ENCODE peak calls at places on chromosomes 12 and 14, in six cellular contexts. M, P, B, T, S and K are unnamed samples.

GRCh38 chr14:83706555-83706954 is 1823.4 kb upstream of the FLRT2 start:
- DNase-seq in M (no peak), P (no peak), B (no peak), T (no peak), S (peak; percentile 9), K (no peak)

GRCh38 chr14:99273025-99273723 is 1.2 kb upstream of the BCL11B start:
- DNase-seq in M (peak; percentile 23), P (no peak), B (peak; percentile 78), T (no peak), S (no peak), K (no peak)

GRCh38 chr12:51475543-51475942 is 50.9 kb downstream of the SLC4A8 start:
- DNase-seq in M (no peak), P (no peak), B (no peak), T (no peak), S (no peak), K (no peak)

GRCh38 chr12:50764116-50764860 is 387 bp downstream of the ATF1 start:
- DNase-seq in M (peak; percentile 87), P (peak; percentile 47), B (no peak), T (peak; percentile 76), S (peak; percentile 9), K (no peak)

GRCh38 chr14:105173901-105174894 is 5.6 kb upstream of the JAG2 start:
- DNase-seq in M (no peak), P (no peak), B (no peak), T (peak; percentile 42), S (no peak), K (peak; percentile 53)

GRCh38 chr14:50607181-50607580 is 47.2 kb downstream of the ATL1 start:
- DNase-seq in M (no peak), P (no peak), B (no peak), T (no peak), S (peak; percentile 53), K (no peak)

GRCh38 chr14:30223385-30223785 is 295.7 kb upstream of the PRKD1 start:
- DNase-seq in M (no peak), P (no peak), B (peak; percentile 72), T (no peak), S (peak; percentile 56), K (no peak)

GRCh38 chr12:98725481-98726247 is 80.6 kb downstream of the APAF1 start:
- DNase-seq in M (peak; percentile 16), P (no peak), B (peak; percentile 43), T (no peak), S (peak; percentile 46), K (peak; percentile 26)

GRCh38 chr12:5247144-5247543 is 184.8 kb upstream of the NTF3 start:
- DNase-seq in M (no peak), P (no peak), B (no peak), T (no peak), S (no peak), K (no peak)

GRCh38 chr12:1083086-1083887 is 92.3 kb downstream of the ERC1 start:
- DNase-seq in M (no peak), P (no peak), B (no peak), T (no peak), S (no peak), K (no peak)

GRCh38 chr12:109547286-109547685 is 26.0 kb downstream of the MMAB start:
- DNase-seq in M (no peak), P (no peak), B (no peak), T (no peak), S (no peak), K (no peak)

GRCh38 chr14:75794615-75795038 is 133.6 kb downstream of the TTLL5 start:
- DNase-seq in M (no peak), P (no peak), B (peak; percentile 66), T (no peak), S (peak; percentile 40), K (no peak)

GRCh38 chr12:122094261-122094734 is 15.7 kb downstream of the MLXIP start:
- DNase-seq in M (no peak), P (no peak), B (no peak), T (no peak), S (no peak), K (no peak)

GRCh38 chr12:58906917-58907316 is 13.4 kb downstream of the LRIG3 start:
- DNase-seq in M (no peak), P (no peak), B (no peak), T (no peak), S (no peak), K (no peak)

GRCh38 chr12:124000111-124000510 is 27.1 kb downstream of the ZNF664 start:
- DNase-seq in M (no peak), P (no peak), B (no peak), T (no peak), S (no peak), K (peak; percentile 61)

GRCh38 chr14:106691601-106692291 is 1165.4 kb downstream of the TMEM121 start:
- DNase-seq in M (peak; percentile 34), P (no peak), B (peak; percentile 13), T (peak; percentile 43), S (no peak), K (peak; percentile 53)